ENCODE peak calls at places on chromosomes 16 and 17, in nine cellular contexts. One of them, this sample, is unnamed.

GRCh38 chr17:81814748-81815645 is 11.0 kb downstream of the GCGR start:
- DNase-seq in pancreas: peak
- DNase-seq in bronchial epithelial cell: no peak
- DNase-seq in nephron progenitor cell: no peak
- DNase-seq in esophagus muscularis mucosa: no peak
- DNase-seq in AG09319: no peak
- DNase-seq in heart left ventricle: no peak
- DNase-seq in GM12865: no peak
- DNase-seq in esophagus squamous epithelium: no peak
- DNase-seq in this sample: peak

GRCh38 chr16:88526906-88527185 is 43.4 kb upstream of the ZC3H18 start:
- DNase-seq in pancreas: peak
- DNase-seq in bronchial epithelial cell: no peak
- DNase-seq in nephron progenitor cell: no peak
- DNase-seq in esophagus muscularis mucosa: no peak
- DNase-seq in AG09319: no peak
- DNase-seq in heart left ventricle: no peak
- DNase-seq in GM12865: no peak
- DNase-seq in esophagus squamous epithelium: no peak
- DNase-seq in this sample: no peak

GRCh38 chr17:28117304-28117703 is 74.8 kb downstream of the NLK start:
- DNase-seq in pancreas: no peak
- DNase-seq in bronchial epithelial cell: no peak
- DNase-seq in nephron progenitor cell: no peak
- DNase-seq in esophagus muscularis mucosa: no peak
- DNase-seq in AG09319: no peak
- DNase-seq in heart left ventricle: no peak
- DNase-seq in GM12865: no peak
- DNase-seq in esophagus squamous epithelium: no peak
- DNase-seq in this sample: no peak

GRCh38 chr17:72199256-72199655 is 78.4 kb downstream of the SOX9 start:
- DNase-seq in pancreas: no peak
- DNase-seq in bronchial epithelial cell: no peak
- DNase-seq in nephron progenitor cell: no peak
- DNase-seq in esophagus muscularis mucosa: no peak
- DNase-seq in AG09319: no peak
- DNase-seq in heart left ventricle: no peak
- DNase-seq in GM12865: no peak
- DNase-seq in esophagus squamous epithelium: no peak
- DNase-seq in this sample: no peak

GRCh38 chr17:77598241-77598620 is 360.3 kb upstream of the TNRC6C start:
- DNase-seq in pancreas: no peak
- DNase-seq in bronchial epithelial cell: no peak
- DNase-seq in nephron progenitor cell: no peak
- DNase-seq in esophagus muscularis mucosa: no peak
- DNase-seq in AG09319: no peak
- DNase-seq in heart left ventricle: no peak
- DNase-seq in GM12865: no peak
- DNase-seq in esophagus squamous epithelium: no peak
- DNase-seq in this sample: no peak

GRCh38 chr17:43515641-43516040 is 30.5 kb downstream of the ETV4 start:
- DNase-seq in pancreas: no peak
- DNase-seq in bronchial epithelial cell: no peak
- DNase-seq in nephron progenitor cell: no peak
- DNase-seq in esophagus muscularis mucosa: no peak
- DNase-seq in AG09319: no peak
- DNase-seq in heart left ventricle: no peak
- DNase-seq in GM12865: no peak
- DNase-seq in esophagus squamous epithelium: no peak
- DNase-seq in this sample: no peak

GRCh38 chr16:49859139-49859947 is 3.4 kb upstream of the ZNF423 start:
- DNase-seq in pancreas: peak
- DNase-seq in bronchial epithelial cell: no peak
- DNase-seq in nephron progenitor cell: peak
- DNase-seq in esophagus muscularis mucosa: no peak
- DNase-seq in AG09319: no peak
- DNase-seq in heart left ventricle: peak
- DNase-seq in GM12865: no peak
- DNase-seq in esophagus squamous epithelium: no peak
- DNase-seq in this sample: peak

GRCh38 chr17:70668276-70668937 is 499.1 kb downstream of the KCNJ2 start:
- DNase-seq in pancreas: no peak
- DNase-seq in bronchial epithelial cell: no peak
- DNase-seq in nephron progenitor cell: no peak
- DNase-seq in esophagus muscularis mucosa: no peak
- DNase-seq in AG09319: no peak
- DNase-seq in heart left ventricle: no peak
- DNase-seq in GM12865: no peak
- DNase-seq in esophagus squamous epithelium: no peak
- DNase-seq in this sample: no peak

GRCh38 chr17:74210191-74211140 is 2.9 kb upstream of the TTYH2 start:
- DNase-seq in pancreas: peak
- DNase-seq in bronchial epithelial cell: peak
- DNase-seq in nephron progenitor cell: peak
- DNase-seq in esophagus muscularis mucosa: no peak
- DNase-seq in AG09319: peak
- DNase-seq in heart left ventricle: peak
- DNase-seq in GM12865: peak
- DNase-seq in esophagus squamous epithelium: no peak
- DNase-seq in this sample: peak

GRCh38 chr16:4680673-4681470 is 12.5 kb upstream of the NUDT16L1 start:
- DNase-seq in pancreas: peak
- DNase-seq in bronchial epithelial cell: no peak
- DNase-seq in nephron progenitor cell: no peak
- DNase-seq in esophagus muscularis mucosa: no peak
- DNase-seq in AG09319: no peak
- DNase-seq in heart left ventricle: peak
- DNase-seq in GM12865: no peak
- DNase-seq in esophagus squamous epithelium: no peak
- DNase-seq in this sample: no peak

GRCh38 chr17:76543482-76544122 is 3.8 kb downstream of the PRCD start:
- DNase-seq in pancreas: peak
- DNase-seq in bronchial epithelial cell: no peak
- DNase-seq in nephron progenitor cell: no peak
- DNase-seq in esophagus muscularis mucosa: no peak
- DNase-seq in AG09319: no peak
- DNase-seq in heart left ventricle: peak
- DNase-seq in GM12865: no peak
- DNase-seq in esophagus squamous epithelium: no peak
- DNase-seq in this sample: no peak

GRCh38 chr16:58259995-58260394 is 34.8 kb downstream of the PRSS54 start:
- DNase-seq in pancreas: no peak
- DNase-seq in bronchial epithelial cell: no peak
- DNase-seq in nephron progenitor cell: no peak
- DNase-seq in esophagus muscularis mucosa: no peak
- DNase-seq in AG09319: no peak
- DNase-seq in heart left ventricle: no peak
- DNase-seq in GM12865: no peak
- DNase-seq in esophagus squamous epithelium: no peak
- DNase-seq in this sample: no peak
- TF ChIP-seq CTCF in pancreas: no peak
- TF ChIP-seq CTCF in bronchial epithelial cell: no peak
- TF ChIP-seq CTCF in nephron progenitor cell: no peak
- TF ChIP-seq CTCF in esophagus muscularis mucosa: no peak
- TF ChIP-seq CTCF in AG09319: no peak
- TF ChIP-seq CTCF in heart left ventricle: no peak
- TF ChIP-seq CTCF in GM12865: no peak
- TF ChIP-seq CTCF in esophagus squamous epithelium: no peak
- TF ChIP-seq CTCF in this sample: no peak

GRCh38 chr16:11916524-11917285 is 949 bp upstream of the GSPT1 start:
- DNase-seq in pancreas: no peak
- DNase-seq in bronchial epithelial cell: peak
- DNase-seq in nephron progenitor cell: no peak
- DNase-seq in esophagus muscularis mucosa: no peak
- DNase-seq in AG09319: no peak
- DNase-seq in heart left ventricle: no peak
- DNase-seq in GM12865: no peak
- DNase-seq in esophagus squamous epithelium: no peak
- DNase-seq in this sample: peak
- TF ChIP-seq CTCF in pancreas: no peak
- TF ChIP-seq CTCF in bronchial epithelial cell: peak
- TF ChIP-seq CTCF in nephron progenitor cell: no peak
- TF ChIP-seq CTCF in esophagus muscularis mucosa: no peak
- TF ChIP-seq CTCF in AG09319: no peak
- TF ChIP-seq CTCF in heart left ventricle: no peak
- TF ChIP-seq CTCF in GM12865: no peak
- TF ChIP-seq CTCF in esophagus squamous epithelium: no peak
- TF ChIP-seq CTCF in this sample: no peak

GRCh38 chr16:30651124-30652004 is 604 bp downstream of the PRR14 start:
- DNase-seq in pancreas: peak
- DNase-seq in bronchial epithelial cell: peak
- DNase-seq in nephron progenitor cell: peak
- DNase-seq in esophagus muscularis mucosa: peak
- DNase-seq in AG09319: peak
- DNase-seq in heart left ventricle: peak
- DNase-seq in GM12865: peak
- DNase-seq in esophagus squamous epithelium: no peak
- DNase-seq in this sample: no peak
- TF ChIP-seq CTCF in pancreas: peak
- TF ChIP-seq CTCF in bronchial epithelial cell: peak
- TF ChIP-seq CTCF in nephron progenitor cell: peak
- TF ChIP-seq CTCF in esophagus muscularis mucosa: peak
- TF ChIP-seq CTCF in AG09319: peak
- TF ChIP-seq CTCF in heart left ventricle: peak
- TF ChIP-seq CTCF in GM12865: peak
- TF ChIP-seq CTCF in esophagus squamous epithelium: peak
- TF ChIP-seq CTCF in this sample: peak

DNA sequence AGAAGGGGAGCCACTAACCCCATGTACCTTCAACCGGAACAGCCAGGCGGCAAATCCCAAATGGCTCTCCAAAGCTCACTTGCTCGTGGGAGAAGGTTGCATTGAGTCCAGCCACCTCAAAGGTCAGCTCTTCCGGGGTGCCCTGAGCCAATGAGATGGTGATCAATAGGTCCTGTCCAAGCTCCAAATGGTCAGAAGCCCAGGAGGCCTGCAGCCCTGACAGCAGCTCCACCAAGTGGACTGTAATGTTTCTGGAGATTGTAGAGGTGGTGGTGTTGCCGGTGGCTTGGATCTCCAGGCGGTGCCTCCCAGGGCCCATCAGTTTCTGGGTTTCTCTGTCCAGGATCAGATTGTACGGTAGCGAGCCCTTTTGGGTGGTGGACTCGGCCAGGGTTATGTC is 39.9 kb upstream of the BCO1 start:
- DNase-seq in pancreas: no peak
- DNase-seq in bronchial epithelial cell: no peak
- DNase-seq in nephron progenitor cell: no peak
- DNase-seq in esophagus muscularis mucosa: no peak
- DNase-seq in AG09319: no peak
- DNase-seq in heart left ventricle: no peak
- DNase-seq in GM12865: no peak
- DNase-seq in esophagus squamous epithelium: no peak
- DNase-seq in this sample: peak
- TF ChIP-seq CTCF in pancreas: no peak
- TF ChIP-seq CTCF in bronchial epithelial cell: peak
- TF ChIP-seq CTCF in nephron progenitor cell: no peak
- TF ChIP-seq CTCF in esophagus muscularis mucosa: no peak
- TF ChIP-seq CTCF in AG09319: peak
- TF ChIP-seq CTCF in heart left ventricle: peak
- TF ChIP-seq CTCF in GM12865: no peak
- TF ChIP-seq CTCF in esophagus squamous epithelium: no peak
- TF ChIP-seq CTCF in this sample: no peak

GRCh38 chr17:35184274-35184673 is 9.9 kb downstream of the SLC35G3 start:
- DNase-seq in pancreas: no peak
- DNase-seq in bronchial epithelial cell: no peak
- DNase-seq in nephron progenitor cell: no peak
- DNase-seq in esophagus muscularis mucosa: no peak
- DNase-seq in AG09319: no peak
- DNase-seq in heart left ventricle: no peak
- DNase-seq in GM12865: no peak
- DNase-seq in esophagus squamous epithelium: no peak
- DNase-seq in this sample: no peak
- TF ChIP-seq CTCF in pancreas: no peak
- TF ChIP-seq CTCF in bronchial epithelial cell: no peak
- TF ChIP-seq CTCF in nephron progenitor cell: no peak
- TF ChIP-seq CTCF in esophagus muscularis mucosa: no peak
- TF ChIP-seq CTCF in AG09319: no peak
- TF ChIP-seq CTCF in heart left ventricle: no peak
- TF ChIP-seq CTCF in GM12865: no peak
- TF ChIP-seq CTCF in esophagus squamous epithelium: no peak
- TF ChIP-seq CTCF in this sample: no peak

GRCh38 chr16:85557083-85557975 is 55.8 kb upstream of the GSE1 start:
- DNase-seq in pancreas: peak
- DNase-seq in bronchial epithelial cell: peak
- DNase-seq in nephron progenitor cell: no peak
- DNase-seq in esophagus muscularis mucosa: no peak
- DNase-seq in AG09319: no peak
- DNase-seq in heart left ventricle: peak
- DNase-seq in GM12865: peak
- DNase-seq in esophagus squamous epithelium: no peak
- DNase-seq in this sample: peak
- TF ChIP-seq CTCF in pancreas: no peak
- TF ChIP-seq CTCF in bronchial epithelial cell: no peak
- TF ChIP-seq CTCF in nephron progenitor cell: no peak
- TF ChIP-seq CTCF in esophagus muscularis mucosa: peak
- TF ChIP-seq CTCF in AG09319: peak
- TF ChIP-seq CTCF in heart left ventricle: no peak
- TF ChIP-seq CTCF in GM12865: no peak
- TF ChIP-seq CTCF in esophagus squamous epithelium: no peak
- TF ChIP-seq CTCF in this sample: peak

GRCh38 chr16:25709182-25709581 is 17.4 kb downstream of the HS3ST4 start:
- DNase-seq in pancreas: no peak
- DNase-seq in bronchial epithelial cell: no peak
- DNase-seq in nephron progenitor cell: no peak
- DNase-seq in esophagus muscularis mucosa: no peak
- DNase-seq in AG09319: no peak
- DNase-seq in heart left ventricle: no peak
- DNase-seq in GM12865: no peak
- DNase-seq in esophagus squamous epithelium: no peak
- DNase-seq in this sample: no peak

GRCh38 chr16:25707553-25707952 is 15.8 kb downstream of the HS3ST4 start:
- DNase-seq in pancreas: no peak
- DNase-seq in bronchial epithelial cell: no peak
- DNase-seq in nephron progenitor cell: no peak
- DNase-seq in esophagus muscularis mucosa: no peak
- DNase-seq in AG09319: no peak
- DNase-seq in heart left ventricle: no peak
- DNase-seq in GM12865: no peak
- DNase-seq in esophagus squamous epithelium: no peak
- DNase-seq in this sample: no peak

GRCh38 chr16:25713785-25714570 is 22.2 kb downstream of the HS3ST4 start:
- DNase-seq in pancreas: no peak
- DNase-seq in bronchial epithelial cell: no peak
- DNase-seq in nephron progenitor cell: no peak
- DNase-seq in esophagus muscularis mucosa: no peak
- DNase-seq in AG09319: no peak
- DNase-seq in heart left ventricle: no peak
- DNase-seq in GM12865: no peak
- DNase-seq in esophagus squamous epithelium: no peak
- DNase-seq in this sample: no peak

GRCh38 chr16:25707982-25708583 is 16.3 kb downstream of the HS3ST4 start:
- DNase-seq in pancreas: no peak
- DNase-seq in bronchial epithelial cell: peak
- DNase-seq in nephron progenitor cell: peak
- DNase-seq in esophagus muscularis mucosa: no peak
- DNase-seq in AG09319: no peak
- DNase-seq in heart left ventricle: no peak
- DNase-seq in GM12865: peak
- DNase-seq in esophagus squamous epithelium: no peak
- DNase-seq in this sample: peak
- TF ChIP-seq CTCF in pancreas: peak
- TF ChIP-seq CTCF in bronchial epithelial cell: peak
- TF ChIP-seq CTCF in nephron progenitor cell: peak
- TF ChIP-seq CTCF in esophagus muscularis mucosa: no peak
- TF ChIP-seq CTCF in AG09319: peak
- TF ChIP-seq CTCF in heart left ventricle: no peak
- TF ChIP-seq CTCF in GM12865: peak
- TF ChIP-seq CTCF in esophagus squamous epithelium: peak
- TF ChIP-seq CTCF in this sample: no peak